ENCODE peak calls at places on chromosomes 5 and 9, in nine cellular contexts. E is PC-9, W is substantia nigra, O is T-helper 9 cell, K is GM12865, T is HEK293T, S is WTC11, G is anterior cingulate cortex, P is RWPE1. Y is an unnamed sample.

GRCh38 chr9:91172329-91172728 is 189.4 kb downstream of the AUH start:
- DNase-seq in W (no peak), K (no peak), E (no peak), G (no peak), P (no peak), O (no peak), S (no peak), T (no peak), Y (no peak)

GRCh38 chr9:125405938-125406811 is 144.5 kb downstream of the GAPVD1 start:
- DNase-seq in P (peak; percentile 89), O (no peak), G (no peak), S (no peak), E (peak; percentile 42), T (no peak), W (no peak), K (no peak), Y (no peak)

GRCh38 chr5:138565100-138565821 is 9.9 kb downstream of the HSPA9 start:
- DNase-seq in W (no peak), E (no peak), K (no peak), S (no peak), G (no peak), P (no peak), O (no peak), T (no peak), Y (no peak)

GRCh38 chr9:88983865-88984542 is 7.3 kb upstream of the S1PR3 start:
- DNase-seq in W (no peak), S (no peak), P (no peak), T (no peak), K (no peak), O (no peak), E (no peak), G (no peak), Y (peak; percentile 20)

GRCh38 chr5:153573326-153574033 is 83.0 kb downstream of the GRIA1 start:
- DNase-seq in P (no peak), K (no peak), G (no peak), O (no peak), E (no peak), T (no peak), W (no peak), S (no peak), Y (no peak)

GRCh38 chr5:142202282-142202681 is 93.7 kb downstream of the NDFIP1 start:
- DNase-seq in T (no peak), G (no peak), S (no peak), O (no peak), E (no peak), K (no peak), W (no peak), P (no peak), Y (no peak)

GRCh38 chr5:544675-545330 is 20.6 kb upstream of the SLC9A3 start:
- DNase-seq in G (no peak), T (no peak), E (no peak), W (no peak), S (no peak), O (no peak), K (no peak), P (no peak), Y (no peak)

GRCh38 chr5:134600600-134600999 is 32.0 kb downstream of the SAR1B start:
- DNase-seq in T (no peak), P (no peak), S (no peak), G (no peak), E (no peak), W (no peak), K (no peak), O (no peak), Y (peak; percentile 11)